ENCODE peak calls at places on chromosomes 4 and X, in six cellular contexts. L is EL; Z is stimulated activated CD8-positive, alpha-beta memory T cell treated with anti-CD3 and anti-CD28 coated beads, Interleukin-15, amount 100 ng/mL, for 24 hours; J is activated CD8-positive, alpha-beta memory T cell treated with anti-CD3 and anti-CD28 coated beads, Interleukin-2, amount 50 U/mL, for 48 hours; X is HFFc6; U is substantia nigra. C is an unnamed sample.

GRCh38 chr4:20180509-20180908 is 71.2 kb upstream of the SLIT2 start:
- DNase-seq in L (no peak), X (no peak), U (no peak), J (no peak), Z (no peak), C (no peak)

GRCh38 chr4:142777045-142777743 is 68.9 kb downstream of the INPP4B start:
- DNase-seq in Z (no peak), L (no peak), U (no peak), X (no peak), J (no peak), C (no peak)

GRCh38 chr4:1795304-1796195 is 2.5 kb downstream of the FGFR3 start:
- DNase-seq in X (no peak), U (no peak), J (no peak), Z (no peak), L (no peak), C (no peak)

GRCh38 chrX:72052415-72053090 is 79.2 kb downstream of the RTL5 start:
- DNase-seq in U (no peak), X (no peak), J (no peak), Z (no peak), L (no peak), C (no peak)

GRCh38 chr4:6333301-6334202 is 63.9 kb downstream of the WFS1 start:
- DNase-seq in X (no peak), Z (no peak), J (no peak), L (peak; percentile 30), U (no peak), C (no peak)

GRCh38 chrX:85963736-85964135 is 83.6 kb downstream of the CHM start:
- DNase-seq in X (peak; percentile 67), L (peak; percentile 64), U (no peak), Z (no peak), J (no peak), C (peak; percentile 34)

GRCh38 chr4:178165251-178165650 is 723.0 kb upstream of the AGA start:
- DNase-seq in J (no peak), Z (no peak), U (no peak), X (no peak), L (no peak), C (no peak)

GRCh38 chrX:111445485-111445884 is 33.5 kb upstream of the DCX start:
- DNase-seq in J (no peak), Z (no peak), U (no peak), L (peak; percentile 21), X (peak; percentile 18), C (peak; percentile 6)

GRCh38 chrX:41377624-41378023 is 43.7 kb downstream of the DDX3X start:
- DNase-seq in U (no peak), Z (no peak), X (no peak), L (no peak), J (peak; percentile 57), C (no peak)

GRCh38 chrX:23008431-23009099 is 8.8 kb downstream of the DDX53 start:
- DNase-seq in X (peak; percentile 40), J (no peak), Z (no peak), U (no peak), L (peak; percentile 25), C (no peak)

GRCh38 chrX:40132751-40133150 is 35.0 kb upstream of the BCOR start:
- DNase-seq in U (no peak), L (peak; percentile 80), Z (no peak), J (no peak), X (peak; percentile 67), C (peak; percentile 70)

GRCh38 chrX:13857804-13858203 is 40.9 kb upstream of the GPM6B start:
- DNase-seq in Z (no peak), J (no peak), X (no peak), U (no peak), L (no peak), C (no peak)

C was measured in GM04504.